ENCODE peak calls at places on chromosomes 6 and 20, in ten cellular contexts. T is MCF 10A; F is NCI-H510A treated with DMSO at 0.1 percent for 48 hours; A is lower leg skin; K is NCI-H460; W is cardiac fibroblast; V is activated CD4-positive, alpha-beta T cell treated with anti-CD3 and anti-CD28 coated beads, Interleukin-2, amount 50 U/mL, for 1 hour; N is stomach; O is epithelial cell of esophagus; E is T1000. X is an unnamed sample.

GRCh38 chr6:169244684-169245383 is 8.8 kb downstream of the THBS2 start:
- DNase-seq in V (no peak), E (no peak), A (no peak), W (no peak), O (no peak), T (no peak), N (no peak), F (no peak), K (no peak), X (no peak)

GRCh38 chr6:11586574-11586973 is 49.0 kb downstream of the TMEM170B start:
- DNase-seq in O (peak; percentile 72), T (no peak), A (no peak), W (peak; percentile 81), E (peak; percentile 4), K (no peak), V (no peak), N (no peak), F (no peak), X (peak; percentile 54)

GRCh38 chr6:34295721-34296120 is 46.9 kb upstream of the SMIM29 start:
- DNase-seq in F (no peak), V (no peak), T (no peak), N (no peak), E (no peak), W (no peak), K (no peak), O (no peak), A (no peak), X (no peak)

GRCh38 chr20:46117704-46118467 is at the start of gene CD40:
- DNase-seq in F (peak; percentile 93), V (peak; percentile 60), W (peak; percentile 78), O (peak; percentile 72), A (peak; percentile 81), E (peak; percentile 60), K (peak; percentile 77), T (peak; percentile 66), N (peak; percentile 86), X (peak; percentile 77)

GRCh38 chr20:3694864-3695263 is 13.1 kb upstream of the ADAM33 start:
- DNase-seq in O (no peak), V (no peak), T (no peak), K (no peak), F (no peak), W (no peak), E (no peak), A (no peak), N (no peak), X (no peak)

GRCh38 chr6:162179196-162179951 is 548.2 kb downstream of the PRKN start:
- DNase-seq in A (no peak), V (no peak), O (no peak), N (no peak), K (no peak), E (no peak), T (no peak), F (no peak), W (no peak), X (no peak)

GRCh38 chr6:41878246-41878645 is 16.9 kb downstream of the USP49 start:
- DNase-seq in A (no peak), O (peak; percentile 7), W (peak; percentile 31), F (no peak), N (no peak), T (peak; percentile 2), V (no peak), E (no peak), K (no peak), X (peak; percentile 29)

GRCh38 chr6:127933852-127934840 is 33.3 kb upstream of the THEMIS start:
- DNase-seq in W (no peak), N (no peak), T (no peak), F (no peak), K (no peak), E (no peak), O (no peak), A (no peak), V (peak; percentile 24), X (no peak)

GRCh38 chr6:36631326-36632046 is 37.3 kb downstream of the SRSF3 start:
- DNase-seq in T (no peak), A (no peak), O (no peak), W (no peak), K (no peak), E (no peak), F (no peak), N (no peak), V (no peak), X (no peak)

GRCh38 chr6:166365806-166366205 is 16.9 kb downstream of the MPC1 start:
- DNase-seq in N (no peak), E (no peak), A (no peak), O (no peak), T (no peak), W (no peak), V (no peak), F (no peak), K (no peak), X (no peak)

GRCh38 chr20:48246391-48246790 is 461.1 kb upstream of the SULF2 start:
- DNase-seq in W (no peak), T (no peak), A (no peak), O (no peak), N (no peak), E (no peak), V (no peak), K (no peak), F (no peak), X (no peak)

GRCh38 chr6:18263561-18264337 is 581 bp downstream of the DEK start:
- DNase-seq in A (no peak), T (peak; percentile 59), V (peak; percentile 21), N (peak; percentile 74), K (no peak), W (peak; percentile 72), E (no peak), F (peak; percentile 16), O (peak; percentile 61), X (peak; percentile 19)

GRCh38 chr20:24450646-24451376 is 18.6 kb upstream of the SYNDIG1 start:
- DNase-seq in A (no peak), F (no peak), W (no peak), V (no peak), T (no peak), N (no peak), K (no peak), O (no peak), E (no peak), X (no peak)

GRCh38 chr20:50304883-50305635 is 114.4 kb downstream of the CEBPB start:
- DNase-seq in K (no peak), V (no peak), O (peak; percentile 34), N (peak; percentile 61), F (no peak), E (peak; percentile 78), A (peak; percentile 92), W (peak; percentile 97), T (peak; percentile 59), X (peak; percentile 100)

GRCh38 chr20:2879148-2879547 is 5.9 kb downstream of the PTPRA start:
- DNase-seq in W (peak; percentile 80), F (no peak), V (no peak), O (peak; percentile 57), K (no peak), N (no peak), A (no peak), T (peak; percentile 66), E (no peak), X (peak; percentile 95)

GRCh38 chr20:48597521-48598302 is 230.1 kb downstream of the PREX1 start:
- DNase-seq in K (no peak), T (no peak), F (no peak), O (no peak), E (no peak), V (no peak), A (no peak), N (no peak), W (no peak), X (no peak)

GRCh38 chr6:64074981-64075380 is 439.4 kb downstream of the PHF3 start:
- DNase-seq in W (no peak), O (no peak), K (no peak), A (no peak), F (no peak), T (no peak), E (no peak), V (no peak), N (no peak), X (no peak)

GRCh38 chr6:109055771-109056235 is 38.8 kb downstream of the SESN1 start:
- DNase-seq in E (no peak), K (no peak), T (peak; percentile 79), W (peak; percentile 61), V (no peak), F (no peak), A (no peak), O (peak; percentile 32), N (no peak), X (peak; percentile 70)

GRCh38 chr20:61113731-61114130 is 138.3 kb upstream of the CDH4 start:
- DNase-seq in F (no peak), N (no peak), W (no peak), V (no peak), E (no peak), K (no peak), A (no peak), T (no peak), O (no peak), X (no peak)

GRCh38 chr6:104728444-104728843 is 131.3 kb downstream of the HACE1 start:
- DNase-seq in F (no peak), W (peak; percentile 36), O (no peak), V (no peak), N (no peak), T (no peak), E (no peak), A (no peak), K (no peak), X (no peak)

GRCh38 chr20:63578224-63579016 is 4.4 kb upstream of the HELZ2 start:
- DNase-seq in E (no peak), O (no peak), F (no peak), N (no peak), W (no peak), T (no peak), A (no peak), K (no peak), V (no peak), X (no peak)

GRCh38 chr20:39016076-39016475 is 53.9 kb downstream of the DHX35 start:
- DNase-seq in F (no peak), T (no peak), W (no peak), K (no peak), E (no peak), N (no peak), V (no peak), A (no peak), O (peak; percentile 56), X (peak; percentile 4)

GRCh38 chr6:87407531-87407895 is 259 bp upstream of the CFAP206 start:
- DNase-seq in N (no peak), W (peak; percentile 54), E (peak; percentile 51), V (no peak), O (peak; percentile 42), F (peak; percentile 76), T (no peak), K (peak; percentile 1), A (peak; percentile 17), X (peak; percentile 41)

GRCh38 chr6:158165919-158166416 is 2.1 kb downstream of the SERAC1 start:
- DNase-seq in W (no peak), O (no peak), A (no peak), F (no peak), E (no peak), N (no peak), K (no peak), V (no peak), T (no peak), X (no peak)

GRCh38 chr20:62143976-62144825 is 632 bp downstream of the SS18L1 start:
- DNase-seq in F (peak; percentile 39), K (peak; percentile 52), T (peak; percentile 65), O (peak; percentile 82), N (peak; percentile 57), W (peak; percentile 73), E (no peak), A (no peak), V (peak; percentile 39), X (peak; percentile 58)

GRCh38 chr6:33177552-33178446 is 14.5 kb downstream of the COL11A2 start:
- DNase-seq in V (no peak), K (no peak), N (no peak), A (no peak), E (no peak), O (no peak), F (no peak), W (no peak), T (no peak), X (no peak)

GRCh38 chr20:43457640-43458421 is at the start of gene SRSF6:
- DNase-seq in K (peak; percentile 90), O (peak; percentile 91), A (peak; percentile 92), F (peak; percentile 63), W (peak; percentile 93), T (peak; percentile 93), E (peak; percentile 97), N (peak; percentile 97), V (peak; percentile 92), X (peak; percentile 86)

GRCh38 chr20:57531986-57532566 is 7.1 kb upstream of the CTCFL start:
- DNase-seq in K (no peak), W (no peak), V (no peak), E (no peak), F (no peak), A (no peak), N (no peak), O (no peak), T (no peak), X (no peak)

X was measured in fibroblast of mammary gland.